ENCODE peak calls at places on chromosomes 4 and X, in nine cellular contexts. D, Z, Q, K, U, Y, X, F and A are unnamed samples.
A peak's percentile ranks its signal among the peaks of the same experiment; 100 is the strongest.

GRCh38 chr4:156146581-156146980 is 192.9 kb upstream of the CTSO start:
- DNase-seq in D (no peak), Z (no peak), Q (no peak), K (no peak), U (no peak), Y (no peak), X (no peak), F (no peak), A (no peak)

GRCh38 chrX:5295004-5295403 is 933.7 kb downstream of the NLGN4X start:
- DNase-seq in D (no peak), Z (no peak), Q (no peak), K (no peak), U (no peak), Y (no peak), X (no peak), F (no peak), A (no peak)

GRCh38 chr4:76579596-76580375 is 144.8 kb downstream of the SHROOM3 start:
- DNase-seq in D (no peak), Z (no peak), Q (no peak), K (no peak), U (no peak), Y (no peak), X (peak; percentile 55), F (no peak), A (no peak)

GRCh38 chr4:15182600-15183222 is 180.4 kb downstream of the CPEB2 start:
- DNase-seq in D (no peak), Z (peak; percentile 38), Q (no peak), K (no peak), U (no peak), Y (no peak), X (no peak), F (no peak), A (no peak)

GRCh38 chr4:28565434-28565833 is 1704.8 kb downstream of the STIM2 start:
- DNase-seq in D (no peak), Z (no peak), Q (no peak), K (no peak), U (no peak), Y (no peak), X (no peak), F (no peak), A (no peak)

GRCh38 chr4:5635826-5636196 is 72.5 kb downstream of the EVC2 start:
- DNase-seq in D (no peak), Z (peak; percentile 94), Q (no peak), K (no peak), U (no peak), Y (no peak), X (no peak), F (no peak), A (no peak)

GRCh38 chr4:24024157-24024556 is 134.3 kb upstream of the PPARGC1A start:
- DNase-seq in D (no peak), Z (no peak), Q (no peak), K (no peak), U (no peak), Y (no peak), X (no peak), F (no peak), A (no peak)

GRCh38 chr4:175536852-175537453 is 275.1 kb downstream of the GPM6A start:
- DNase-seq in D (no peak), Z (peak; percentile 45), Q (no peak), K (peak; percentile 47), U (peak; percentile 42), Y (no peak), X (peak; percentile 20), F (peak; percentile 55), A (peak; percentile 71)

GRCh38 chrX:2486476-2487133 is 14.2 kb downstream of the DHRSX start:
- DNase-seq in D (no peak), Z (no peak), Q (no peak), K (no peak), U (no peak), Y (no peak), X (no peak), F (no peak), A (no peak)

GRCh38 chr4:128228021-128228571 is 59.5 kb downstream of the PGRMC2 start:
- DNase-seq in D (no peak), Z (no peak), Q (no peak), K (peak; percentile 50), U (no peak), Y (no peak), X (peak; percentile 20), F (no peak), A (peak; percentile 15)

GRCh38 chr4:55397521-55398321 is 2.0 kb downstream of the TMEM165 start:
- DNase-seq in D (no peak), Z (peak; percentile 63), Q (no peak), K (no peak), U (peak; percentile 29), Y (no peak), X (no peak), F (no peak), A (peak; percentile 76)

GRCh38 chrX:18889346-18889745 is 94.6 kb downstream of the PHKA2 start:
- DNase-seq in D (no peak), Z (no peak), Q (no peak), K (no peak), U (no peak), Y (no peak), X (no peak), F (no peak), A (no peak)

GRCh38 chr4:91089194-91089593 is 962.0 kb downstream of the CCSER1 start:
- DNase-seq in D (no peak), Z (no peak), Q (no peak), K (no peak), U (no peak), Y (no peak), X (no peak), F (no peak), A (no peak)

GRCh38 chr4:177434667-177435066 is 7.6 kb downstream of the AGA start:
- DNase-seq in D (no peak), Z (no peak), Q (no peak), K (no peak), U (no peak), Y (no peak), X (no peak), F (no peak), A (no peak)

GRCh38 chrX:47311857-47312774 is 58.3 kb upstream of the ZNF157 start:
- DNase-seq in D (peak; percentile 46), Z (peak; percentile 50), Q (peak; percentile 39), K (no peak), U (no peak), Y (peak; percentile 20), X (no peak), F (peak; percentile 20), A (peak; percentile 29)

GRCh38 chrX:133921764-133922389 is 63.5 kb downstream of the GPC3 start:
- DNase-seq in D (peak; percentile 14), Z (peak; percentile 8), Q (peak; percentile 34), K (peak; percentile 32), U (no peak), Y (peak; percentile 0), X (peak; percentile 43), F (peak; percentile 34), A (peak; percentile 7)

GRCh38 chr4:15262396-15262795 is 165.4 kb upstream of the C1QTNF7 start:
- DNase-seq in D (no peak), Z (peak; percentile 8), Q (no peak), K (no peak), U (no peak), Y (no peak), X (no peak), F (no peak), A (no peak)

GRCh38 chrX:11103006-11103405 is 8.1 kb upstream of the HCCS start:
- DNase-seq in D (no peak), Z (no peak), Q (no peak), K (no peak), U (no peak), Y (no peak), X (no peak), F (no peak), A (no peak)

GRCh38 chrX:21678059-21678458 is 19.9 kb upstream of the KLHL34 start:
- DNase-seq in D (no peak), Z (no peak), Q (no peak), K (no peak), U (no peak), Y (no peak), X (no peak), F (no peak), A (no peak)